ENCODE peak calls at places on chromosomes 1 and 21, in eight cellular contexts. One of them, this sample, is unnamed. For H3K36me3, the result is how much of the 10 kb centered on the place peaks cover.

GRCh38 chr1:84370831-84371394 is 27.4 kb upstream of the DNASE2B start:
- DNase-seq in psoas muscle: no peak
- DNase-seq in IMR-90: peak
- DNase-seq in kidney: no peak
- DNase-seq in H1: no peak
- DNase-seq in esophagus squamous epithelium: no peak
- DNase-seq in pancreas: no peak
- DNase-seq in CD8-positive, alpha-beta T cell: no peak
- DNase-seq in this sample: no peak

GRCh38 chr1:54517536-54517935 is 30.5 kb upstream of the ACOT11 start:
- DNase-seq in esophagus squamous epithelium: no peak
- DNase-seq in pancreas: no peak
- DNase-seq in kidney: no peak
- DNase-seq in psoas muscle: no peak
- DNase-seq in IMR-90: no peak
- DNase-seq in H1: no peak
- DNase-seq in CD8-positive, alpha-beta T cell: no peak
- DNase-seq in this sample: no peak

GRCh38 chr1:240352769-240353168 is 259.2 kb downstream of the GREM2 start:
- DNase-seq in H1: no peak
- DNase-seq in IMR-90: peak
- DNase-seq in kidney: no peak
- DNase-seq in pancreas: no peak
- DNase-seq in CD8-positive, alpha-beta T cell: no peak
- DNase-seq in esophagus squamous epithelium: no peak
- DNase-seq in psoas muscle: no peak
- DNase-seq in this sample: no peak

GRCh38 chr1:47722101-47722500 is 275.1 kb downstream of the TRABD2B start:
- DNase-seq in pancreas: no peak
- DNase-seq in CD8-positive, alpha-beta T cell: no peak
- DNase-seq in kidney: no peak
- DNase-seq in esophagus squamous epithelium: no peak
- DNase-seq in psoas muscle: no peak
- DNase-seq in H1: no peak
- DNase-seq in IMR-90: no peak
- DNase-seq in this sample: no peak

GRCh38 chr1:111747282-111747734 is 8.1 kb upstream of the INKA2 start:
- DNase-seq in H1: no peak
- DNase-seq in pancreas: no peak
- DNase-seq in CD8-positive, alpha-beta T cell: peak
- DNase-seq in psoas muscle: peak
- DNase-seq in kidney: no peak
- DNase-seq in esophagus squamous epithelium: no peak
- DNase-seq in IMR-90: peak
- DNase-seq in this sample: peak

GRCh38 chr1:107315652-107316051 is 174.8 kb downstream of the NTNG1 start:
- DNase-seq in esophagus squamous epithelium: no peak
- DNase-seq in pancreas: no peak
- DNase-seq in CD8-positive, alpha-beta T cell: no peak
- DNase-seq in IMR-90: no peak
- DNase-seq in kidney: no peak
- DNase-seq in psoas muscle: no peak
- DNase-seq in H1: no peak
- DNase-seq in this sample: no peak

GRCh38 chr1:11042995-11043874 is 3.8 kb downstream of the MASP2 start:
- DNase-seq in IMR-90: no peak
- DNase-seq in H1: no peak
- DNase-seq in CD8-positive, alpha-beta T cell: no peak
- DNase-seq in pancreas: no peak
- DNase-seq in psoas muscle: no peak
- DNase-seq in kidney: peak
- DNase-seq in esophagus squamous epithelium: no peak
- DNase-seq in this sample: no peak

GRCh38 chr1:182604835-182605164 is 611 bp upstream of the RGS16 start:
- DNase-seq in H1: no peak
- DNase-seq in IMR-90: no peak
- DNase-seq in kidney: no peak
- DNase-seq in pancreas: no peak
- DNase-seq in psoas muscle: no peak
- DNase-seq in CD8-positive, alpha-beta T cell: no peak
- DNase-seq in esophagus squamous epithelium: no peak
- DNase-seq in this sample: no peak

GRCh38 chr21:44267655-44268142 is 6.0 kb upstream of the DNMT3L start:
- DNase-seq in H1: no peak
- DNase-seq in esophagus squamous epithelium: no peak
- DNase-seq in psoas muscle: peak
- DNase-seq in kidney: peak
- DNase-seq in pancreas: no peak
- DNase-seq in CD8-positive, alpha-beta T cell: peak
- DNase-seq in IMR-90: no peak
- DNase-seq in this sample: no peak

GRCh38 chr1:193377472-193377871 is 191.1 kb upstream of the B3GALT2 start:
- DNase-seq in pancreas: no peak
- DNase-seq in IMR-90: no peak
- DNase-seq in H1: no peak
- DNase-seq in CD8-positive, alpha-beta T cell: no peak
- DNase-seq in esophagus squamous epithelium: no peak
- DNase-seq in kidney: no peak
- DNase-seq in psoas muscle: no peak
- DNase-seq in this sample: no peak

GRCh38 chr1:2988256-2988655 is 33.0 kb upstream of the ACTRT2 start:
- DNase-seq in psoas muscle: no peak
- DNase-seq in esophagus squamous epithelium: no peak
- DNase-seq in kidney: no peak
- DNase-seq in H1: no peak
- DNase-seq in IMR-90: no peak
- DNase-seq in CD8-positive, alpha-beta T cell: no peak
- DNase-seq in pancreas: no peak
- DNase-seq in this sample: no peak

GRCh38 chr1:223198628-223198965 is 55.5 kb upstream of the TLR5 start:
- DNase-seq in pancreas: no peak
- DNase-seq in esophagus squamous epithelium: no peak
- DNase-seq in H1: no peak
- DNase-seq in kidney: no peak
- DNase-seq in CD8-positive, alpha-beta T cell: no peak
- DNase-seq in IMR-90: no peak
- DNase-seq in psoas muscle: no peak
- DNase-seq in this sample: no peak

GRCh38 chr1:184260382-184260781 is 126.4 kb upstream of the C1orf21 start:
- DNase-seq in CD8-positive, alpha-beta T cell: no peak
- DNase-seq in esophagus squamous epithelium: no peak
- DNase-seq in pancreas: no peak
- DNase-seq in H1: no peak
- DNase-seq in psoas muscle: no peak
- DNase-seq in IMR-90: peak
- DNase-seq in kidney: no peak
- DNase-seq in this sample: no peak

GRCh38 chr1:14441302-14441741 is 157.2 kb upstream of the KAZN start:
- DNase-seq in pancreas: no peak
- DNase-seq in psoas muscle: no peak
- DNase-seq in kidney: no peak
- DNase-seq in CD8-positive, alpha-beta T cell: no peak
- DNase-seq in H1: no peak
- DNase-seq in IMR-90: peak
- DNase-seq in esophagus squamous epithelium: no peak
- DNase-seq in this sample: no peak

GRCh38 chr1:11740258-11741192 is 4.6 kb downstream of the AGTRAP start:
- DNase-seq in CD8-positive, alpha-beta T cell: no peak
- DNase-seq in H1: no peak
- DNase-seq in IMR-90: no peak
- DNase-seq in pancreas: no peak
- DNase-seq in psoas muscle: no peak
- DNase-seq in kidney: no peak
- DNase-seq in esophagus squamous epithelium: no peak
- DNase-seq in this sample: no peak

GRCh38 chr1:204331847-204332487 is 27.8 kb downstream of the PLEKHA6 start:
- DNase-seq in CD8-positive, alpha-beta T cell: no peak
- DNase-seq in pancreas: no peak
- DNase-seq in psoas muscle: no peak
- DNase-seq in kidney: no peak
- DNase-seq in esophagus squamous epithelium: no peak
- DNase-seq in H1: no peak
- DNase-seq in IMR-90: no peak
- DNase-seq in this sample: no peak

GRCh38 chr1:71706030-71706671 is 576.2 kb downstream of the NEGR1 start:
- DNase-seq in esophagus squamous epithelium: no peak
- DNase-seq in IMR-90: peak
- DNase-seq in H1: no peak
- DNase-seq in CD8-positive, alpha-beta T cell: no peak
- DNase-seq in pancreas: no peak
- DNase-seq in psoas muscle: no peak
- DNase-seq in kidney: peak
- DNase-seq in this sample: no peak

GRCh38 chr1:25430666-25431494 is at the start of gene MACO1:
- DNase-seq in CD8-positive, alpha-beta T cell: peak
- DNase-seq in kidney: peak
- DNase-seq in psoas muscle: peak
- DNase-seq in IMR-90: peak
- DNase-seq in H1: peak
- DNase-seq in pancreas: peak
- DNase-seq in esophagus squamous epithelium: peak
- DNase-seq in this sample: peak

GRCh38 chr1:229341811-229342304 is 989 bp downstream of the CCSAP start:
- DNase-seq in pancreas: no peak
- DNase-seq in IMR-90: peak
- DNase-seq in psoas muscle: no peak
- DNase-seq in kidney: no peak
- DNase-seq in esophagus squamous epithelium: no peak
- DNase-seq in H1: no peak
- DNase-seq in CD8-positive, alpha-beta T cell: no peak
- DNase-seq in this sample: no peak

GRCh38 chr1:157540160-157540748 is 12.1 kb downstream of the FCRL5 start:
- DNase-seq in pancreas: no peak
- DNase-seq in H1: peak
- DNase-seq in psoas muscle: no peak
- DNase-seq in kidney: no peak
- DNase-seq in CD8-positive, alpha-beta T cell: no peak
- DNase-seq in esophagus squamous epithelium: no peak
- DNase-seq in IMR-90: no peak
- DNase-seq in this sample: no peak

GRCh38 chr1:1290238-1290731 is 10.0 kb downstream of the SCNN1D start:
- DNase-seq in H1: no peak
- DNase-seq in psoas muscle: peak
- DNase-seq in IMR-90: no peak
- DNase-seq in esophagus squamous epithelium: no peak
- DNase-seq in kidney: no peak
- DNase-seq in CD8-positive, alpha-beta T cell: peak
- DNase-seq in pancreas: peak
- DNase-seq in this sample: no peak

GRCh38 chr1:116525440-116525839 is 45.4 kb downstream of the CD58 start:
- DNase-seq in pancreas: no peak
- DNase-seq in H1: no peak
- DNase-seq in kidney: no peak
- DNase-seq in esophagus squamous epithelium: no peak
- DNase-seq in CD8-positive, alpha-beta T cell: no peak
- DNase-seq in psoas muscle: no peak
- DNase-seq in IMR-90: no peak
- DNase-seq in this sample: no peak

GRCh38 chr1:116518400-116518799 is 52.4 kb downstream of the CD58 start:
- DNase-seq in IMR-90: no peak
- DNase-seq in pancreas: no peak
- DNase-seq in CD8-positive, alpha-beta T cell: no peak
- DNase-seq in psoas muscle: no peak
- DNase-seq in esophagus squamous epithelium: no peak
- DNase-seq in kidney: no peak
- DNase-seq in H1: no peak
- DNase-seq in this sample: no peak

GRCh38 chr1:116516631-116517030 is 54.2 kb downstream of the CD58 start:
- DNase-seq in kidney: no peak
- DNase-seq in CD8-positive, alpha-beta T cell: no peak
- DNase-seq in esophagus squamous epithelium: no peak
- DNase-seq in pancreas: no peak
- DNase-seq in IMR-90: no peak
- DNase-seq in psoas muscle: no peak
- DNase-seq in H1: no peak
- DNase-seq in this sample: no peak

GRCh38 chr1:116515702-116516101 is 55.1 kb downstream of the CD58 start:
- DNase-seq in psoas muscle: no peak
- DNase-seq in esophagus squamous epithelium: no peak
- DNase-seq in IMR-90: no peak
- DNase-seq in kidney: no peak
- DNase-seq in pancreas: no peak
- DNase-seq in CD8-positive, alpha-beta T cell: peak
- DNase-seq in H1: no peak
- DNase-seq in this sample: no peak

GRCh38 chr1:116521186-116521585 is 49.6 kb downstream of the CD58 start:
- DNase-seq in H1: no peak
- DNase-seq in psoas muscle: no peak
- DNase-seq in pancreas: no peak
- DNase-seq in esophagus squamous epithelium: no peak
- DNase-seq in kidney: no peak
- DNase-seq in CD8-positive, alpha-beta T cell: no peak
- DNase-seq in IMR-90: peak
- DNase-seq in this sample: no peak
- H3K36me3 ChIP-seq in H1: under half
- H3K36me3 ChIP-seq in psoas muscle: under half
- H3K36me3 ChIP-seq in pancreas: under half
- H3K36me3 ChIP-seq in esophagus squamous epithelium: under half
- H3K36me3 ChIP-seq in kidney: under half
- H3K36me3 ChIP-seq in CD8-positive, alpha-beta T cell: under half
- H3K36me3 ChIP-seq in IMR-90: under half
- H3K36me3 ChIP-seq in this sample: under half

DNA sequence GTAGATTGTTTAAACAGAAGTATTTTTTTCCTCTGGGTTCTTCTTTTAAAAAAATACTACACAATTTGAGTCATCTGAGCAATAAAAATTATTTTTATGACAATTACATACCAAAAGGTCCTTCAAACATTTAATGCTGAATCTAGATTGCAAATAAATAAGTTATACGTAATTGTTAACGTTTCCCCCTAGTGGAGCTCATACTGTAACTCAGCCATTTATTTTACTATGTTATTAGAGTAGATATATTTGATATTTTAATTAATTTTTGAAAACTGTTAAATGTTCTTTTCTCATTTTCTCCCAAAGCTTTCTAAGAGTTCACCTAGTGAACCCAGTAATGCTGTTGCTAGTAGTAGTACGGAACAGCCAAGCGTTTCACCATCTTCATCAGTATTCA is 33.5 kb downstream of the ZMYM1 start:
- DNase-seq in psoas muscle: no peak
- DNase-seq in kidney: no peak
- DNase-seq in CD8-positive, alpha-beta T cell: no peak
- DNase-seq in IMR-90: peak
- DNase-seq in H1: no peak
- DNase-seq in esophagus squamous epithelium: no peak
- DNase-seq in pancreas: no peak
- DNase-seq in this sample: no peak
- TF ChIP-seq CTCF in psoas muscle: no peak
- TF ChIP-seq CTCF in kidney: no peak
- TF ChIP-seq CTCF in CD8-positive, alpha-beta T cell: no peak
- TF ChIP-seq CTCF in IMR-90: peak
- TF ChIP-seq CTCF in H1: no peak
- TF ChIP-seq CTCF in esophagus squamous epithelium: no peak
- TF ChIP-seq CTCF in pancreas: no peak
- TF ChIP-seq CTCF in this sample: no peak

GRCh38 chr1:211973541-211973940 is 61.8 kb downstream of the INTS7 start:
- DNase-seq in IMR-90: no peak
- DNase-seq in CD8-positive, alpha-beta T cell: no peak
- DNase-seq in esophagus squamous epithelium: no peak
- DNase-seq in pancreas: no peak
- DNase-seq in kidney: no peak
- DNase-seq in H1: no peak
- DNase-seq in psoas muscle: no peak
- DNase-seq in this sample: no peak
- H3K36me3 ChIP-seq in IMR-90: under half
- H3K36me3 ChIP-seq in CD8-positive, alpha-beta T cell: under half
- H3K36me3 ChIP-seq in esophagus squamous epithelium: under half
- H3K36me3 ChIP-seq in pancreas: under half
- H3K36me3 ChIP-seq in kidney: under half
- H3K36me3 ChIP-seq in H1: under half
- H3K36me3 ChIP-seq in psoas muscle: under half
- H3K36me3 ChIP-seq in this sample: under half

GRCh38 chr1:9914603-9914937 is 4.5 kb upstream of the CTNNBIP1 start:
- DNase-seq in pancreas: no peak
- DNase-seq in psoas muscle: no peak
- DNase-seq in esophagus squamous epithelium: no peak
- DNase-seq in kidney: peak
- DNase-seq in H1: no peak
- DNase-seq in CD8-positive, alpha-beta T cell: no peak
- DNase-seq in IMR-90: no peak
- DNase-seq in this sample: no peak
- TF ChIP-seq CTCF in pancreas: no peak
- TF ChIP-seq CTCF in psoas muscle: no peak
- TF ChIP-seq CTCF in esophagus squamous epithelium: no peak
- TF ChIP-seq CTCF in kidney: no peak
- TF ChIP-seq CTCF in H1: no peak
- TF ChIP-seq CTCF in CD8-positive, alpha-beta T cell: no peak
- TF ChIP-seq CTCF in IMR-90: no peak
- TF ChIP-seq CTCF in this sample: no peak